ENCODE peak calls at places on chromosome 5, in six cellular contexts. One of them, this sample, is unnamed.
A peak's percentile ranks its signal among the peaks of the same experiment; 100 is the strongest.

GRCh38 chr5:320524-321232 is 836 bp upstream of the AHRR start:
- DNase-seq in activated CD4-positive, alpha-beta T cell treated with anti-CD3 and anti-CD28 coated beads for 24 hours: no peak
- DNase-seq in T follicular helper cell: no peak
- DNase-seq in keratinocyte: no peak
- DNase-seq in NCI-H1417 treated with DMSO at 0.1 percent for 48 hours: no peak
- DNase-seq in activated naive CD4-positive, alpha-beta T cell: no peak
- DNase-seq in this sample: no peak

GRCh38 chr5:87541668-87542067 is 128.9 kb upstream of the CCNH start:
- DNase-seq in T follicular helper cell: no peak
- DNase-seq in activated CD4-positive, alpha-beta T cell treated with anti-CD3 and anti-CD28 coated beads for 24 hours: no peak
- DNase-seq in NCI-H1417 treated with DMSO at 0.1 percent for 48 hours: no peak
- DNase-seq in keratinocyte: no peak
- DNase-seq in activated naive CD4-positive, alpha-beta T cell: no peak
- DNase-seq in this sample: no peak

GRCh38 chr5:16924201-16924600 is 11.9 kb downstream of the MYO10 start:
- DNase-seq in NCI-H1417 treated with DMSO at 0.1 percent for 48 hours: no peak
- DNase-seq in keratinocyte: no peak
- DNase-seq in activated naive CD4-positive, alpha-beta T cell: no peak
- DNase-seq in activated CD4-positive, alpha-beta T cell treated with anti-CD3 and anti-CD28 coated beads for 24 hours: no peak
- DNase-seq in T follicular helper cell: no peak
- DNase-seq in this sample: no peak

GRCh38 chr5:132762246-132763000 is 14.6 kb downstream of the SEPTIN8 start:
- DNase-seq in activated CD4-positive, alpha-beta T cell treated with anti-CD3 and anti-CD28 coated beads for 24 hours: no peak
- DNase-seq in activated naive CD4-positive, alpha-beta T cell: no peak
- DNase-seq in T follicular helper cell: no peak
- DNase-seq in NCI-H1417 treated with DMSO at 0.1 percent for 48 hours: no peak
- DNase-seq in keratinocyte: no peak
- DNase-seq in this sample: peak; percentile 21

GRCh38 chr5:162209005-162209605 is 141.5 kb downstream of the GABRG2 start:
- DNase-seq in keratinocyte: no peak
- DNase-seq in activated naive CD4-positive, alpha-beta T cell: no peak
- DNase-seq in activated CD4-positive, alpha-beta T cell treated with anti-CD3 and anti-CD28 coated beads for 24 hours: no peak
- DNase-seq in NCI-H1417 treated with DMSO at 0.1 percent for 48 hours: no peak
- DNase-seq in T follicular helper cell: no peak
- DNase-seq in this sample: no peak

GRCh38 chr5:58002318-58002717 is 457.6 kb downstream of the PLK2 start:
- DNase-seq in keratinocyte: no peak
- DNase-seq in activated naive CD4-positive, alpha-beta T cell: no peak
- DNase-seq in activated CD4-positive, alpha-beta T cell treated with anti-CD3 and anti-CD28 coated beads for 24 hours: no peak
- DNase-seq in T follicular helper cell: no peak
- DNase-seq in NCI-H1417 treated with DMSO at 0.1 percent for 48 hours: no peak
- DNase-seq in this sample: no peak

GRCh38 chr5:52356311-52356918 is 431.3 kb upstream of the ITGA1 start:
- DNase-seq in activated naive CD4-positive, alpha-beta T cell: no peak
- DNase-seq in activated CD4-positive, alpha-beta T cell treated with anti-CD3 and anti-CD28 coated beads for 24 hours: no peak
- DNase-seq in keratinocyte: no peak
- DNase-seq in T follicular helper cell: no peak
- DNase-seq in NCI-H1417 treated with DMSO at 0.1 percent for 48 hours: peak; percentile 73
- DNase-seq in this sample: no peak

GRCh38 chr5:167964529-167964928 is 326.9 kb upstream of the WWC1 start:
- DNase-seq in activated naive CD4-positive, alpha-beta T cell: no peak
- DNase-seq in activated CD4-positive, alpha-beta T cell treated with anti-CD3 and anti-CD28 coated beads for 24 hours: no peak
- DNase-seq in keratinocyte: no peak
- DNase-seq in NCI-H1417 treated with DMSO at 0.1 percent for 48 hours: no peak
- DNase-seq in T follicular helper cell: no peak
- DNase-seq in this sample: no peak

GRCh38 chr5:124952079-124952478 is 205.6 kb upstream of the ZNF608 start:
- DNase-seq in keratinocyte: no peak
- DNase-seq in activated naive CD4-positive, alpha-beta T cell: no peak
- DNase-seq in activated CD4-positive, alpha-beta T cell treated with anti-CD3 and anti-CD28 coated beads for 24 hours: no peak
- DNase-seq in NCI-H1417 treated with DMSO at 0.1 percent for 48 hours: no peak
- DNase-seq in T follicular helper cell: no peak
- DNase-seq in this sample: no peak

GRCh38 chr5:122485226-122485625 is 173.2 kb downstream of the SNCAIP start:
- DNase-seq in activated naive CD4-positive, alpha-beta T cell: no peak
- DNase-seq in NCI-H1417 treated with DMSO at 0.1 percent for 48 hours: no peak
- DNase-seq in T follicular helper cell: no peak
- DNase-seq in activated CD4-positive, alpha-beta T cell treated with anti-CD3 and anti-CD28 coated beads for 24 hours: no peak
- DNase-seq in keratinocyte: no peak
- DNase-seq in this sample: no peak

GRCh38 chr5:174482549-174482948 is 241.8 kb upstream of the MSX2 start:
- DNase-seq in activated CD4-positive, alpha-beta T cell treated with anti-CD3 and anti-CD28 coated beads for 24 hours: no peak
- DNase-seq in keratinocyte: no peak
- DNase-seq in T follicular helper cell: no peak
- DNase-seq in activated naive CD4-positive, alpha-beta T cell: no peak
- DNase-seq in NCI-H1417 treated with DMSO at 0.1 percent for 48 hours: no peak
- DNase-seq in this sample: no peak